ENCODE peak calls at places on chromosomes 5 and 9, in six cellular contexts. R is GM20000; G is NCI-H446 treated with DMSO at 0.1 percent for 48 hours; O is HepG2; X is HT1080; V is CD8-positive, alpha-beta memory T cell. S is an unnamed sample.

GRCh38 chr9:108439967-108440366 is 415.8 kb downstream of the ACTL7B start:
- DNase-seq in R (no peak), G (no peak), O (no peak), X (peak; percentile 50), V (no peak), S (no peak)

GRCh38 chr5:45252991-45253390 is 443.2 kb downstream of the HCN1 start:
- DNase-seq in R (no peak), G (no peak), O (no peak), X (no peak), V (no peak), S (no peak)

GRCh38 chr5:181133610-181134231 is 2.8 kb upstream of the OR2V1 start:
- DNase-seq in R (no peak), G (no peak), O (peak; percentile 12), X (peak; percentile 87), V (no peak), S (no peak)

GRCh38 chr5:154138701-154139100 is 51.8 kb upstream of the GALNT10 start:
- DNase-seq in R (no peak), G (peak; percentile 66), O (no peak), X (no peak), V (no peak), S (no peak)

GRCh38 chr9:37582548-37583157 is 6.5 kb upstream of the FBXO10 start:
- DNase-seq in R (peak; percentile 40), G (no peak), O (peak; percentile 40), X (peak; percentile 39), V (no peak), S (no peak)

GRCh38 chr5:143886621-143887301 is 74.8 kb downstream of the HMHB1 start:
- DNase-seq in R (no peak), G (peak; percentile 81), O (no peak), X (no peak), V (no peak), S (no peak)

GRCh38 chr9:129434187-129434586 is 186.7 kb downstream of the C9orf50 start:
- DNase-seq in R (no peak), G (no peak), O (no peak), X (peak; percentile 34), V (no peak), S (no peak)

GRCh38 chr5:141692919-141693848 is 11.2 kb upstream of the ARAP3 start:
- DNase-seq in R (no peak), G (no peak), O (no peak), X (peak; percentile 42), V (peak; percentile 58), S (no peak)

GRCh38 chr9:131418143-131419028 is 24.5 kb downstream of the PRRC2B start:
- DNase-seq in R (no peak), G (no peak), O (no peak), X (no peak), V (no peak), S (no peak)

GRCh38 chr5:39517800-39518199 is 93.0 kb upstream of the DAB2 start:
- DNase-seq in R (no peak), G (peak; percentile 73), O (no peak), X (peak; percentile 90), V (no peak), S (no peak)

GRCh38 chr5:140806834-140807775 is at the start of gene PCDHA4:
- DNase-seq in R (no peak), G (no peak), O (peak; percentile 9), X (peak; percentile 18), V (no peak), S (no peak)

GRCh38 chr5:66241136-66241825 is 97.2 kb downstream of the SREK1 start:
- DNase-seq in R (no peak), G (no peak), O (no peak), X (no peak), V (no peak), S (no peak)

GRCh38 chr9:120974181-120974580 is 47.6 kb upstream of the TRAF1 start:
- DNase-seq in R (no peak), G (no peak), O (no peak), X (no peak), V (no peak), S (no peak)

GRCh38 chr9:98218562-98219363 is 26.3 kb upstream of the CORO2A start:
- DNase-seq in R (no peak), G (no peak), O (no peak), X (no peak), V (no peak), S (no peak)

GRCh38 chr9:137978262-137978714 is 100.7 kb downstream of the CACNA1B start:
- DNase-seq in R (no peak), G (no peak), O (no peak), X (no peak), V (no peak), S (no peak)

GRCh38 chr5:1005904-1006655 is 2.5 kb upstream of the NKD2 start:
- DNase-seq in R (peak; percentile 35), G (no peak), O (no peak), X (no peak), V (no peak), S (no peak)

GRCh38 chr5:157188270-157188669 is 7.6 kb downstream of the ITK start:
- DNase-seq in R (no peak), G (no peak), O (no peak), X (no peak), V (no peak), S (no peak)

GRCh38 chr5:180052211-180052818 is 19.2 kb downstream of the RNF130 start:
- DNase-seq in R (no peak), G (no peak), O (no peak), X (no peak), V (no peak), S (no peak)

GRCh38 chr9:79257215-79257614 is 314.6 kb upstream of the TLE4 start:
- DNase-seq in R (no peak), G (no peak), O (no peak), X (no peak), V (no peak), S (no peak)

GRCh38 chr5:159182691-159183090 is 26.7 kb downstream of the RNF145 start:
- DNase-seq in R (no peak), G (no peak), O (peak; percentile 83), X (no peak), V (no peak), S (no peak)

GRCh38 chr5:171367424-171368370 is 20.0 kb upstream of the NPM1 start:
- DNase-seq in R (no peak), G (no peak), O (no peak), X (peak; percentile 89), V (no peak), S (no peak)

S was measured in GM06990.